ENCODE peak calls at places on chromosomes 7 and 10, in seven cellular contexts. A is pancreas, W is cardiac muscle cell, P is H1, G is GM23248, U is dorsolateral prefrontal cortex, O is mammary epithelial cell. N is an unnamed sample.

GRCh38 chr10:58512470-58513188 is at the start of gene BICC1:
- DNase-seq in A (peak; percentile 58), W (peak; percentile 74), P (no peak), G (peak; percentile 84), U (peak; percentile 59), O (peak; percentile 46), N (peak; percentile 35)

GRCh38 chr7:16905300-16906044 is 23.7 kb upstream of the AGR3 start:
- DNase-seq in A (no peak), W (peak; percentile 58), P (no peak), G (peak; percentile 4), U (no peak), O (no peak), N (no peak)

GRCh38 chr7:149310113-149310836 is 48.3 kb downstream of the ZNF783 start:
- DNase-seq in A (no peak), W (peak; percentile 82), P (no peak), G (peak; percentile 81), U (no peak), O (peak; percentile 85), N (no peak)

GRCh38 chr10:13743101-13743693 is 156.4 kb downstream of the PRPF18 start:
- DNase-seq in A (no peak), W (peak; percentile 30), P (no peak), G (no peak), U (no peak), O (no peak), N (no peak)

GRCh38 chr7:151271699-151272355 is 23.3 kb upstream of the SMARCD3 start:
- DNase-seq in A (peak; percentile 40), W (peak; percentile 86), P (no peak), G (peak; percentile 53), U (no peak), O (no peak), N (peak; percentile 70)

GRCh38 chr7:111362660-111363059 is 199.6 kb downstream of the IMMP2L start:
- DNase-seq in A (no peak), W (peak; percentile 9), P (no peak), G (peak; percentile 78), U (no peak), O (peak; percentile 80), N (no peak)

GRCh38 chr7:28570113-28570969 is 158.0 kb downstream of the CREB5 start:
- DNase-seq in A (no peak), W (no peak), P (no peak), G (no peak), U (no peak), O (no peak), N (no peak)

GRCh38 chr10:35421553-35422178 is 85.4 kb downstream of the CCNY start:
- DNase-seq in A (no peak), W (peak; percentile 86), P (no peak), G (peak; percentile 94), U (no peak), O (peak; percentile 82), N (no peak)

GRCh38 chr10:132806126-132807061 is 20.4 kb upstream of the NKX6-2 start:
- DNase-seq in A (no peak), W (no peak), P (no peak), G (no peak), U (no peak), O (no peak), N (peak; percentile 58)

GRCh38 chr7:375491-375821 is 85.5 kb downstream of the FOXL3 start:
- DNase-seq in A (peak; percentile 42), W (no peak), P (no peak), G (no peak), U (no peak), O (no peak), N (peak; percentile 73)

GRCh38 chr7:159109092-159110035 is 35.3 kb downstream of the VIPR2 start:
- DNase-seq in A (peak; percentile 46), W (no peak), P (no peak), G (no peak), U (no peak), O (no peak), N (peak; percentile 58)

GRCh38 chr10:133163889-133164815 is 4.1 kb downstream of the KNDC1 start:
- DNase-seq in A (peak; percentile 12), W (no peak), P (peak; percentile 76), G (no peak), U (peak; percentile 53), O (no peak), N (peak; percentile 70)

GRCh38 chr7:155440018-155440410 is 17.9 kb upstream of the EN2 start:
- DNase-seq in A (no peak), W (no peak), P (no peak), G (no peak), U (no peak), O (no peak), N (no peak)

GRCh38 chr7:75531359-75531821 is 39.3 kb downstream of the SPDYE5 start:
- DNase-seq in A (no peak), W (no peak), P (peak; percentile 46), G (peak; percentile 12), U (no peak), O (peak; percentile 43), N (no peak)

GRCh38 chr7:75905785-75906604 is 9.0 kb upstream of the POR start:
- DNase-seq in A (no peak), W (peak; percentile 84), P (peak; percentile 67), G (peak; percentile 89), U (peak; percentile 62), O (peak; percentile 89), N (peak; percentile 86)

GRCh38 chr7:123622660-123623386 is 21.2 kb downstream of the ASB15 start:
- DNase-seq in A (no peak), W (no peak), P (no peak), G (no peak), U (no peak), O (no peak), N (no peak)

GRCh38 chr7:132030883-132031282 is 474.5 kb upstream of the PODXL start:
- DNase-seq in A (no peak), W (no peak), P (no peak), G (no peak), U (no peak), O (peak; percentile 94), N (no peak)

GRCh38 chr10:62732841-62733653 is 71.5 kb upstream of the ADO start:
- DNase-seq in A (no peak), W (peak; percentile 20), P (no peak), G (peak; percentile 74), U (no peak), O (peak; percentile 95), N (no peak)

GRCh38 chr7:21939136-21939857 is 6.4 kb downstream of the CDCA7L start:
- DNase-seq in A (no peak), W (peak; percentile 69), P (no peak), G (peak; percentile 43), U (no peak), O (no peak), N (no peak)

GRCh38 chr7:102270176-102270887 is 16.3 kb upstream of the SH2B2 start:
- DNase-seq in A (no peak), W (no peak), P (no peak), G (no peak), U (no peak), O (no peak), N (no peak)

GRCh38 chr7:28069788-28070187 is 110.8 kb downstream of the JAZF1 start:
- DNase-seq in A (no peak), W (peak; percentile 91), P (no peak), G (peak; percentile 85), U (no peak), O (no peak), N (no peak)

DNA sequence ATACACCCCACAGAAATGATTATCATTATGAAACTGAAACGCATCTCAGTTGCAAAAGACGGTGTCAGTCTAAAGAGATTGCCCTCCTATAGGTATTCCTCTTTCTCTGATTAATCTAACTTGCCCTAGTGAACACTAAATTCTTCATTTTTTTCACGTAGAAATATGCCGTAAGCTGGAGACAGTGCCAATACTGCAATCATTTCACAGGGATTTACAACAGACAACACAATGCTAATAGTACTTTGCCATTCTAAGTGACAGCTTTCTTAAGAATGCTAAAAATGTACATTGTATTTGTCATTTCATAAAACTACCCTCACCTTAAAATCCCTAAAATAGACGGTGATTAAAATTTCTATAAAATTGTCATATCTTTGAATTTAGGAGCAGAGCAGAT is 9.2 kb downstream of the EBF3 start:
- DNase-seq in A (no peak), W (no peak), P (no peak), G (no peak), U (no peak), O (no peak), N (no peak)
- H3K27ac ChIP-seq in A (no peak overlapping the region), W (no peak overlapping the region), P (no peak overlapping the region), G (no peak overlapping the region), U (no peak overlapping the region), O (no peak overlapping the region), N (no peak overlapping the region)

GRCh38 chr7:134827889-134828288 is 48.5 kb downstream of the CALD1 start:
- DNase-seq in A (no peak), W (peak; percentile 94), P (no peak), G (peak; percentile 81), U (no peak), O (no peak), N (no peak)

GRCh38 chr7:134827436-134827835 is 48.0 kb downstream of the CALD1 start:
- DNase-seq in A (no peak), W (no peak), P (no peak), G (no peak), U (no peak), O (no peak), N (no peak)

GRCh38 chr7:134828361-134828760 is 48.9 kb downstream of the CALD1 start:
- DNase-seq in A (no peak), W (peak; percentile 50), P (no peak), G (peak; percentile 50), U (no peak), O (no peak), N (no peak)

GRCh38 chr7:134823400-134823799 is 44.0 kb downstream of the CALD1 start:
- DNase-seq in A (no peak), W (peak; percentile 48), P (no peak), G (peak; percentile 54), U (no peak), O (no peak), N (no peak)

GRCh38 chr7:134826105-134826504 is 46.7 kb downstream of the CALD1 start:
- DNase-seq in A (no peak), W (peak; percentile 93), P (no peak), G (peak; percentile 76), U (no peak), O (no peak), N (no peak)
- H3K4me3 ChIP-seq in A (no peak overlapping the region), W (no peak overlapping the region), P (no peak overlapping the region), G (peak overlapping the region; percentile 6), U (no peak overlapping the region), O (no peak overlapping the region), N (no peak overlapping the region)

DNA sequence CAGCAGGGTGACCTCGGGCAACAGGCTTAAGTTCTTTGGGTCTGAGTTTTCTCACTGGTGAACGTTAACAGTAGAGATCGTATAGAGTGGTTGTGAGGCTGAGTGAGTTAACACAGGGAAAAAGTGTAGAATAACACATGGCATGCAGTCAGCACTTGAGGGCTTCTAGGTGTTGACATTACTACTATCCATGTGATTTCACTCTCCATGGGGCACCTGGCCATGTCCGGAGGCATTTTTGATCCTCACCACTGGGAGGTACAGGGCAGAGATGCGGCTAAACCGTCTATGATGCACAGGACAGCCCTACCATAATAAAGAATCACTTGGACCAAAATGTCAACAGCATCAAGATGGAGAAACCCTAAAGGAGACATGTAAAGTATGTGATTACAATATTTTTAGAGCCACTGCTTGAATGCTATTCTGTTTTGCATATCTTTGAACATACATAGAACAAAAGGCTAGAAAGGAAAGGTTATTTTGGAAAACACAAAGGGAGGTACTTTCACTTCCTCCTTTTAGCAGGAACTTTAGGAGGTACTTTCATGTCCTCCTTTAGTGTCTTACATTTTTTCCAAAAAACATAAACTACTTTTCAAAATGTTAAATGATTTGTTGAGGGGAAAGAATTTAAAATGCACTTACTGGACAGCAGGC is 44.3 kb downstream of the NOD1 start:
- DNase-seq in A (no peak), W (no peak), P (no peak), G (no peak), U (no peak), O (no peak), N (no peak)
- H3K27ac ChIP-seq in A (no peak overlapping the region), W (peak overlapping the region; percentile 26), P (no peak overlapping the region), G (no peak overlapping the region), U (no peak overlapping the region), O (no peak overlapping the region), N (peak overlapping the region; percentile 82)

GRCh38 chr10:84762754-84763394 is 434.5 kb downstream of the CCSER2 start:
- DNase-seq in A (no peak), W (no peak), P (no peak), G (no peak), U (no peak), O (no peak), N (no peak)
- H3K4me3 ChIP-seq in A (no peak overlapping the region), W (no peak overlapping the region), P (peak overlapping the region; percentile 39), G (no peak overlapping the region), U (no peak overlapping the region), O (no peak overlapping the region), N (no peak overlapping the region)

N was measured in left lung.